ENCODE peak calls at places on chromosomes 4 and X, in five cellular contexts. One of them, this sample, is unnamed.
A peak's percentile ranks its signal among the peaks of the same experiment; 100 is the strongest.

GRCh38 chrX:38336538-38337240 is 9.4 kb upstream of the RPGR start:
- DNase-seq in osteocyte: no peak
- DNase-seq in GM20000: no peak
- DNase-seq in AG10803: no peak
- DNase-seq in nephron progenitor cell: no peak
- DNase-seq in this sample: no peak

GRCh38 chr4:8260656-8261111 is 8.9 kb upstream of the HTRA3 start:
- DNase-seq in osteocyte: no peak
- DNase-seq in GM20000: no peak
- DNase-seq in AG10803: peak; percentile 85
- DNase-seq in nephron progenitor cell: no peak
- DNase-seq in this sample: no peak

GRCh38 chr4:90126805-90127204 is 389 bp upstream of the CCSER1 start:
- DNase-seq in osteocyte: no peak
- DNase-seq in GM20000: no peak
- DNase-seq in AG10803: no peak
- DNase-seq in nephron progenitor cell: no peak
- DNase-seq in this sample: no peak

GRCh38 chrX:139739138-139739537 is 31.2 kb upstream of the MCF2 start:
- DNase-seq in osteocyte: no peak
- DNase-seq in GM20000: peak; percentile 7
- DNase-seq in AG10803: peak; percentile 67
- DNase-seq in nephron progenitor cell: no peak
- DNase-seq in this sample: no peak

GRCh38 chr4:3207531-3208037 is 41.4 kb upstream of the MSANTD1 start:
- DNase-seq in osteocyte: no peak
- DNase-seq in GM20000: no peak
- DNase-seq in AG10803: peak; percentile 77
- DNase-seq in nephron progenitor cell: no peak
- DNase-seq in this sample: no peak

GRCh38 chr4:1902243-1902642 is 31.1 kb downstream of the NSD2 start:
- DNase-seq in osteocyte: no peak
- DNase-seq in GM20000: no peak
- DNase-seq in AG10803: no peak
- DNase-seq in nephron progenitor cell: no peak
- DNase-seq in this sample: no peak

GRCh38 chr4:40990202-40990898 is 224.0 kb downstream of the APBB2 start:
- DNase-seq in osteocyte: no peak
- DNase-seq in GM20000: no peak
- DNase-seq in AG10803: peak; percentile 99
- DNase-seq in nephron progenitor cell: no peak
- DNase-seq in this sample: peak; percentile 80

GRCh38 chrX:37847733-37848197 is 394 bp upstream of the DYNLT3 start:
- DNase-seq in osteocyte: no peak
- DNase-seq in GM20000: no peak
- DNase-seq in AG10803: no peak
- DNase-seq in nephron progenitor cell: no peak
- DNase-seq in this sample: no peak

GRCh38 chrX:129530410-129530809 is 7.1 kb upstream of the SMARCA1 start:
- DNase-seq in osteocyte: no peak
- DNase-seq in GM20000: no peak
- DNase-seq in AG10803: no peak
- DNase-seq in nephron progenitor cell: no peak
- DNase-seq in this sample: no peak

GRCh38 chr4:55768291-55768690 is 51.3 kb upstream of the EXOC1L start:
- DNase-seq in osteocyte: no peak
- DNase-seq in GM20000: no peak
- DNase-seq in AG10803: peak; percentile 80
- DNase-seq in nephron progenitor cell: no peak
- DNase-seq in this sample: no peak

GRCh38 chrX:1853916-1854315 is 239.1 kb downstream of the ASMT start:
- DNase-seq in osteocyte: no peak
- DNase-seq in GM20000: no peak
- DNase-seq in AG10803: no peak
- DNase-seq in nephron progenitor cell: no peak
- DNase-seq in this sample: no peak

GRCh38 chrX:136318895-136319597 is 18.3 kb downstream of the ADGRG4 start:
- DNase-seq in osteocyte: no peak
- DNase-seq in GM20000: no peak
- DNase-seq in AG10803: no peak
- DNase-seq in nephron progenitor cell: no peak
- DNase-seq in this sample: no peak

GRCh38 chrX:14936561-14936960 is 63.3 kb downstream of the MOSPD2 start:
- DNase-seq in osteocyte: no peak
- DNase-seq in GM20000: peak; percentile 1
- DNase-seq in AG10803: peak; percentile 72
- DNase-seq in nephron progenitor cell: no peak
- DNase-seq in this sample: peak; percentile 46

GRCh38 chr4:41442818-41443217 is 95.1 kb upstream of the LIMCH1 start:
- DNase-seq in osteocyte: no peak
- DNase-seq in GM20000: no peak
- DNase-seq in AG10803: no peak
- DNase-seq in nephron progenitor cell: no peak
- DNase-seq in this sample: no peak

GRCh38 chr4:109574443-109574850 is 14.4 kb downstream of the MCUB start:
- DNase-seq in osteocyte: no peak
- DNase-seq in GM20000: no peak
- DNase-seq in AG10803: no peak
- DNase-seq in nephron progenitor cell: no peak
- DNase-seq in this sample: no peak

GRCh38 chrX:87736576-87736975 is 219.0 kb downstream of the KLHL4 start:
- DNase-seq in osteocyte: no peak
- DNase-seq in GM20000: no peak
- DNase-seq in AG10803: no peak
- DNase-seq in nephron progenitor cell: no peak
- DNase-seq in this sample: no peak

GRCh38 chrX:53481816-53482485 is 47.8 kb upstream of the HSD17B10 start:
- DNase-seq in osteocyte: no peak
- DNase-seq in GM20000: peak; percentile 21
- DNase-seq in AG10803: peak; percentile 57
- DNase-seq in nephron progenitor cell: peak; percentile 47
- DNase-seq in this sample: no peak

GRCh38 chr4:76896048-76896447 is 1.9 kb downstream of the SOWAHB start:
- DNase-seq in osteocyte: no peak
- DNase-seq in GM20000: no peak
- DNase-seq in AG10803: no peak
- DNase-seq in nephron progenitor cell: no peak
- DNase-seq in this sample: no peak

GRCh38 chrX:21382715-21383114 is 8.5 kb downstream of the CNKSR2 start:
- DNase-seq in osteocyte: no peak
- DNase-seq in GM20000: no peak
- DNase-seq in AG10803: no peak
- DNase-seq in nephron progenitor cell: no peak
- DNase-seq in this sample: no peak

GRCh38 chrX:41863343-41864203 is 59.8 kb downstream of the CASK start:
- DNase-seq in osteocyte: no peak
- DNase-seq in GM20000: no peak
- DNase-seq in AG10803: no peak
- DNase-seq in nephron progenitor cell: no peak
- DNase-seq in this sample: no peak

GRCh38 chrX:12894074-12894691 is 12.2 kb upstream of the TLR8 start:
- DNase-seq in osteocyte: no peak
- DNase-seq in GM20000: peak; percentile 35
- DNase-seq in AG10803: peak; percentile 4
- DNase-seq in nephron progenitor cell: peak; percentile 29
- DNase-seq in this sample: no peak

GRCh38 chr4:142406051-142406549 is 440.0 kb downstream of the INPP4B start:
- DNase-seq in osteocyte: no peak
- DNase-seq in GM20000: no peak
- DNase-seq in AG10803: peak; percentile 54
- DNase-seq in nephron progenitor cell: peak; percentile 6
- DNase-seq in this sample: no peak

DNA sequence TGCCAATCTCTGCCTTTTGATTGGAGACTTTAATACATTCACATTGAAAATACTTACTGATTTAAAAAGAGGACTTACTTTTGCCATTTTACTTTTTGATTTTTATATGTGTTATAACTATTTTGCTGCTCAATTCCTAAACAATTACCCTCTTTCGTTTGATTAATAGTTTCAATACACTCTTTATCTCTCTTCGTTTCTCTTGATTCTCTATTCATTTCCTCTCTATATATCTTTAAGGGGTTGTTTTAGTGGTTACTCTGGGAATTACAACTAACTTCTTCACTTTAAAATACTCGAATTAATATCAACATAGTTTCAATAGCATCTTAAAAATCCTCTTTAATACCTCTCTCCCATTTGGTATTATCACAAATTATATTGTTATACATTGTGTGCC is 116.6 kb downstream of the PTCHD1 start:
- DNase-seq in osteocyte: no peak
- DNase-seq in GM20000: no peak
- DNase-seq in AG10803: no peak
- DNase-seq in nephron progenitor cell: no peak
- DNase-seq in this sample: no peak
- TF ChIP-seq CTCF in osteocyte: peak; percentile 17
- TF ChIP-seq CTCF in GM20000: no peak
- TF ChIP-seq CTCF in AG10803: no peak
- TF ChIP-seq CTCF in nephron progenitor cell: peak; percentile 17
- TF ChIP-seq CTCF in this sample: no peak

GRCh38 chr4:64715741-64716140 is 306.5 kb upstream of the TECRL start:
- DNase-seq in osteocyte: no peak
- DNase-seq in GM20000: no peak
- DNase-seq in AG10803: no peak
- DNase-seq in nephron progenitor cell: no peak
- DNase-seq in this sample: no peak

GRCh38 chr4:64718091-64718490 is 308.8 kb upstream of the TECRL start:
- DNase-seq in osteocyte: no peak
- DNase-seq in GM20000: no peak
- DNase-seq in AG10803: no peak
- DNase-seq in nephron progenitor cell: no peak
- DNase-seq in this sample: no peak

GRCh38 chr4:64713256-64713840 is 304.1 kb upstream of the TECRL start:
- DNase-seq in osteocyte: no peak
- DNase-seq in GM20000: peak; percentile 21
- DNase-seq in AG10803: peak; percentile 24
- DNase-seq in nephron progenitor cell: no peak
- DNase-seq in this sample: no peak
- TF ChIP-seq CTCF in osteocyte: peak; percentile 60
- TF ChIP-seq CTCF in GM20000: peak; percentile 21
- TF ChIP-seq CTCF in AG10803: peak; percentile 49
- TF ChIP-seq CTCF in nephron progenitor cell: peak; percentile 71
- TF ChIP-seq CTCF in this sample: peak; percentile 67

GRCh38 chr4:26108024-26108423 is 194.0 kb downstream of the SMIM20 start:
- DNase-seq in osteocyte: no peak
- DNase-seq in GM20000: no peak
- DNase-seq in AG10803: no peak
- DNase-seq in nephron progenitor cell: no peak
- DNase-seq in this sample: no peak
- TF ChIP-seq CTCF in osteocyte: no peak
- TF ChIP-seq CTCF in GM20000: no peak
- TF ChIP-seq CTCF in AG10803: no peak
- TF ChIP-seq CTCF in nephron progenitor cell: no peak
- TF ChIP-seq CTCF in this sample: no peak

GRCh38 chrX:105150557-105150956 is 69.9 kb downstream of the TEX13A start:
- DNase-seq in osteocyte: no peak
- DNase-seq in GM20000: no peak
- DNase-seq in AG10803: peak; percentile 1
- DNase-seq in nephron progenitor cell: no peak
- DNase-seq in this sample: no peak
- TF ChIP-seq CTCF in osteocyte: no peak
- TF ChIP-seq CTCF in GM20000: no peak
- TF ChIP-seq CTCF in AG10803: no peak
- TF ChIP-seq CTCF in nephron progenitor cell: no peak
- TF ChIP-seq CTCF in this sample: no peak

GRCh38 chrX:16990839-16991238 is 44.4 kb downstream of the REPS2 start:
- DNase-seq in osteocyte: no peak
- DNase-seq in GM20000: no peak
- DNase-seq in AG10803: no peak
- DNase-seq in nephron progenitor cell: no peak
- DNase-seq in this sample: no peak

GRCh38 chrX:16997313-16997712 is 50.9 kb downstream of the REPS2 start:
- DNase-seq in osteocyte: no peak
- DNase-seq in GM20000: no peak
- DNase-seq in AG10803: no peak
- DNase-seq in nephron progenitor cell: no peak
- DNase-seq in this sample: no peak

GRCh38 chrX:16992902-16993301 is 46.4 kb downstream of the REPS2 start:
- DNase-seq in osteocyte: no peak
- DNase-seq in GM20000: no peak
- DNase-seq in AG10803: no peak
- DNase-seq in nephron progenitor cell: no peak
- DNase-seq in this sample: no peak

GRCh38 chrX:16992411-16992810 is 46.0 kb downstream of the REPS2 start:
- DNase-seq in osteocyte: no peak
- DNase-seq in GM20000: no peak
- DNase-seq in AG10803: no peak
- DNase-seq in nephron progenitor cell: no peak
- DNase-seq in this sample: no peak

DNA sequence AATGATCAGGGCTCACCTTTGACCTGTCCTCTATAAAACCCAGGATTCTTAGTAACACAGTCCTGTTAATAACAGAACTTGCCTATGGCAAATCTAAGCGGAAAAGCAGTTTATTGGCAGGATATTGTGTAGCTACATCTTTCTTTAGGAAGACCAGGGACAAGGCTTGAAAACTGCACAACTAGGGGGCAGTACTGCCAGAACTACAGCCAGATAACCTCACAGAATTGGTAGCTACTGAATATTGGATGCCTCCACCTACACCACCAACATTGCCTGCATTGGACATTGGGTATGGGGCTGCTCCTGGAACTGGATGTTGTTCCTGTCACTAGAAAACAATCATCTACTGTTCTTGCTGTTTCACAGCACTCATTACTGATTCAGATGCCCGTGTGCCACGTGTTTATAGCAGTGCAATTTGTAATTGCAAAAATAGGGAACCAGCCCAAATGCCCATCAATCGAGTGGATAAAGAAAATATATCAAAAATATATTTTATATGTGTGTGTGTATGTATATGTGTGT is 47.4 kb downstream of the REPS2 start:
- DNase-seq in osteocyte: no peak
- DNase-seq in GM20000: no peak
- DNase-seq in AG10803: no peak
- DNase-seq in nephron progenitor cell: no peak
- DNase-seq in this sample: no peak
- TF ChIP-seq CTCF in osteocyte: no peak
- TF ChIP-seq CTCF in GM20000: no peak
- TF ChIP-seq CTCF in AG10803: no peak
- TF ChIP-seq CTCF in nephron progenitor cell: no peak
- TF ChIP-seq CTCF in this sample: no peak